ENCODE peak calls at places on chromosome 14, in seven cellular contexts. One of them, this sample, is unnamed.

GRCh38 chr14:92459479-92460421 is 53.8 kb upstream of the RIN3 start:
- DNase-seq in frontal cortex: no peak
- DNase-seq in stimulated activated CD8-positive, alpha-beta memory T cell treated with anti-CD3 and anti-CD28 coated beads, Interleukin-2, amount 100 ng/mL, for 48 hours: no peak
- DNase-seq in epithelial cell of esophagus: no peak
- DNase-seq in coronary artery: peak; percentile 49
- DNase-seq in H7: peak; percentile 35
- DNase-seq in GM04504: no peak
- DNase-seq in this sample: no peak

GRCh38 chr14:75163677-75164076 is 12.7 kb downstream of the TMED10 start:
- DNase-seq in frontal cortex: no peak
- DNase-seq in stimulated activated CD8-positive, alpha-beta memory T cell treated with anti-CD3 and anti-CD28 coated beads, Interleukin-2, amount 100 ng/mL, for 48 hours: no peak
- DNase-seq in epithelial cell of esophagus: no peak
- DNase-seq in coronary artery: no peak
- DNase-seq in H7: no peak
- DNase-seq in GM04504: no peak
- DNase-seq in this sample: no peak

GRCh38 chr14:67816326-67817009 is at the start of gene ZFYVE26:
- DNase-seq in frontal cortex: peak; percentile 83
- DNase-seq in stimulated activated CD8-positive, alpha-beta memory T cell treated with anti-CD3 and anti-CD28 coated beads, Interleukin-2, amount 100 ng/mL, for 48 hours: peak; percentile 78
- DNase-seq in epithelial cell of esophagus: peak; percentile 97
- DNase-seq in coronary artery: peak; percentile 96
- DNase-seq in H7: peak; percentile 91
- DNase-seq in GM04504: peak; percentile 90
- DNase-seq in this sample: peak; percentile 88

GRCh38 chr14:93105362-93105761 is 10.4 kb downstream of the ITPK1 start:
- DNase-seq in frontal cortex: no peak
- DNase-seq in stimulated activated CD8-positive, alpha-beta memory T cell treated with anti-CD3 and anti-CD28 coated beads, Interleukin-2, amount 100 ng/mL, for 48 hours: no peak
- DNase-seq in epithelial cell of esophagus: peak; percentile 75
- DNase-seq in coronary artery: no peak
- DNase-seq in H7: no peak
- DNase-seq in GM04504: peak; percentile 57
- DNase-seq in this sample: no peak

GRCh38 chr14:66380143-66380542 is 106.0 kb upstream of the CCDC196 start:
- DNase-seq in frontal cortex: no peak
- DNase-seq in stimulated activated CD8-positive, alpha-beta memory T cell treated with anti-CD3 and anti-CD28 coated beads, Interleukin-2, amount 100 ng/mL, for 48 hours: no peak
- DNase-seq in epithelial cell of esophagus: no peak
- DNase-seq in coronary artery: no peak
- DNase-seq in H7: no peak
- DNase-seq in GM04504: no peak
- DNase-seq in this sample: no peak

GRCh38 chr14:104268725-104269436 is 130.5 kb downstream of the KIF26A start:
- DNase-seq in frontal cortex: no peak
- DNase-seq in stimulated activated CD8-positive, alpha-beta memory T cell treated with anti-CD3 and anti-CD28 coated beads, Interleukin-2, amount 100 ng/mL, for 48 hours: no peak
- DNase-seq in epithelial cell of esophagus: no peak
- DNase-seq in coronary artery: peak; percentile 63
- DNase-seq in H7: peak; percentile 26
- DNase-seq in GM04504: no peak
- DNase-seq in this sample: no peak

GRCh38 chr14:104179126-104179525 is 40.7 kb downstream of the KIF26A start:
- DNase-seq in frontal cortex: no peak
- DNase-seq in stimulated activated CD8-positive, alpha-beta memory T cell treated with anti-CD3 and anti-CD28 coated beads, Interleukin-2, amount 100 ng/mL, for 48 hours: no peak
- DNase-seq in epithelial cell of esophagus: no peak
- DNase-seq in coronary artery: no peak
- DNase-seq in H7: no peak
- DNase-seq in GM04504: no peak
- DNase-seq in this sample: no peak

GRCh38 chr14:78606111-78606510 is 435.9 kb downstream of the NRXN3 start:
- DNase-seq in frontal cortex: no peak
- DNase-seq in stimulated activated CD8-positive, alpha-beta memory T cell treated with anti-CD3 and anti-CD28 coated beads, Interleukin-2, amount 100 ng/mL, for 48 hours: no peak
- DNase-seq in epithelial cell of esophagus: peak; percentile 4
- DNase-seq in coronary artery: no peak
- DNase-seq in H7: no peak
- DNase-seq in GM04504: peak; percentile 76
- DNase-seq in this sample: no peak

GRCh38 chr14:105449276-105450122 is 25.1 kb upstream of the CRIP2 start:
- DNase-seq in frontal cortex: no peak
- DNase-seq in stimulated activated CD8-positive, alpha-beta memory T cell treated with anti-CD3 and anti-CD28 coated beads, Interleukin-2, amount 100 ng/mL, for 48 hours: no peak
- DNase-seq in epithelial cell of esophagus: no peak
- DNase-seq in coronary artery: no peak
- DNase-seq in H7: no peak
- DNase-seq in GM04504: no peak
- DNase-seq in this sample: no peak

This sample was measured in activated T-helper 1 cell treated with anti-CD3 and anti-CD28 coated beads, Interleukin-12 subunit alpha, Interleukin-12 subunit beta, Interleukin-2, Interleukin-4 antibody, amounts not matched to agents 30 ng/mL and 10 ng/mL and 1 ng/mL, durations not matched to agents 14 hours and 24 hours and 36 hours.